ENCODE peak calls at places on chromosomes 12 and 14, in seven cellular contexts. One of them, this sample, is unnamed.

GRCh38 chr14:100669011-100669412 is 57.7 kb upstream of the DLK1 start:
- DNase-seq in left lung: no peak
- DNase-seq in transverse colon: no peak
- DNase-seq in spleen: no peak
- DNase-seq in heart right ventricle: no peak
- DNase-seq in A549: no peak
- DNase-seq in small intestine: no peak
- DNase-seq in this sample: no peak

GRCh38 chr14:54642950-54643695 is 76.2 kb downstream of the SAMD4A start:
- DNase-seq in left lung: no peak
- DNase-seq in transverse colon: no peak
- DNase-seq in spleen: no peak
- DNase-seq in heart right ventricle: no peak
- DNase-seq in A549: no peak
- DNase-seq in small intestine: no peak
- DNase-seq in this sample: no peak

GRCh38 chr12:123036471-123037285 is 56.2 kb downstream of the ARL6IP4 start:
- DNase-seq in left lung: no peak
- DNase-seq in transverse colon: no peak
- DNase-seq in spleen: peak
- DNase-seq in heart right ventricle: no peak
- DNase-seq in A549: no peak
- DNase-seq in small intestine: no peak
- DNase-seq in this sample: no peak

GRCh38 chr12:53485955-53486729 is 13.1 kb downstream of the MAP3K12 start:
- DNase-seq in left lung: no peak
- DNase-seq in transverse colon: no peak
- DNase-seq in spleen: no peak
- DNase-seq in heart right ventricle: no peak
- DNase-seq in A549: no peak
- DNase-seq in small intestine: no peak
- DNase-seq in this sample: no peak

GRCh38 chr14:94936901-94937321 is 167.0 kb upstream of the GSC start:
- DNase-seq in left lung: no peak
- DNase-seq in transverse colon: peak
- DNase-seq in spleen: no peak
- DNase-seq in heart right ventricle: peak
- DNase-seq in A549: no peak
- DNase-seq in small intestine: no peak
- DNase-seq in this sample: no peak

GRCh38 chr12:49959570-49960473 is 1.9 kb upstream of the AQP5 start:
- DNase-seq in left lung: peak
- DNase-seq in transverse colon: no peak
- DNase-seq in spleen: no peak
- DNase-seq in heart right ventricle: no peak
- DNase-seq in A549: peak
- DNase-seq in small intestine: no peak
- DNase-seq in this sample: peak

GRCh38 chr14:30681752-30682355 is 59.7 kb downstream of the SCFD1 start:
- DNase-seq in left lung: no peak
- DNase-seq in transverse colon: no peak
- DNase-seq in spleen: no peak
- DNase-seq in heart right ventricle: no peak
- DNase-seq in A549: peak
- DNase-seq in small intestine: no peak
- DNase-seq in this sample: no peak

GRCh38 chr12:63238892-63239291 is 87.9 kb upstream of the AVPR1A start:
- DNase-seq in left lung: no peak
- DNase-seq in transverse colon: no peak
- DNase-seq in spleen: no peak
- DNase-seq in heart right ventricle: no peak
- DNase-seq in A549: no peak
- DNase-seq in small intestine: no peak
- DNase-seq in this sample: peak

GRCh38 chr12:53223391-53224267 is 8.4 kb downstream of the RARG start:
- DNase-seq in left lung: no peak
- DNase-seq in transverse colon: no peak
- DNase-seq in spleen: peak
- DNase-seq in heart right ventricle: no peak
- DNase-seq in A549: no peak
- DNase-seq in small intestine: no peak
- DNase-seq in this sample: no peak

GRCh38 chr14:95562892-95563685 is 28.2 kb downstream of the GLRX5 start:
- DNase-seq in left lung: peak
- DNase-seq in transverse colon: no peak
- DNase-seq in spleen: no peak
- DNase-seq in heart right ventricle: no peak
- DNase-seq in A549: no peak
- DNase-seq in small intestine: peak
- DNase-seq in this sample: no peak

GRCh38 chr12:119340604-119341003 is 6.1 kb downstream of the CCDC60 start:
- DNase-seq in left lung: no peak
- DNase-seq in transverse colon: no peak
- DNase-seq in spleen: no peak
- DNase-seq in heart right ventricle: no peak
- DNase-seq in A549: no peak
- DNase-seq in small intestine: no peak
- DNase-seq in this sample: no peak

GRCh38 chr14:70045715-70046535 is 142.8 kb downstream of the SLC8A3 start:
- DNase-seq in left lung: peak
- DNase-seq in transverse colon: peak
- DNase-seq in spleen: no peak
- DNase-seq in heart right ventricle: peak
- DNase-seq in A549: peak
- DNase-seq in small intestine: peak
- DNase-seq in this sample: no peak

GRCh38 chr12:14367097-14367661 is 1.7 kb downstream of the ATF7IP start:
- DNase-seq in left lung: no peak
- DNase-seq in transverse colon: no peak
- DNase-seq in spleen: no peak
- DNase-seq in heart right ventricle: no peak
- DNase-seq in A549: no peak
- DNase-seq in small intestine: peak
- DNase-seq in this sample: no peak

GRCh38 chr12:4037747-4038312 is 164.6 kb upstream of the PARP11 start:
- DNase-seq in left lung: no peak
- DNase-seq in transverse colon: peak
- DNase-seq in spleen: no peak
- DNase-seq in heart right ventricle: peak
- DNase-seq in A549: peak
- DNase-seq in small intestine: peak
- DNase-seq in this sample: no peak

GRCh38 chr12:12240671-12241345 is 26.0 kb downstream of the LRP6 start:
- DNase-seq in left lung: no peak
- DNase-seq in transverse colon: no peak
- DNase-seq in spleen: no peak
- DNase-seq in heart right ventricle: no peak
- DNase-seq in A549: no peak
- DNase-seq in small intestine: peak
- DNase-seq in this sample: no peak

GRCh38 chr12:122749569-122750332 is 2.9 kb upstream of the DENR start:
- DNase-seq in left lung: no peak
- DNase-seq in transverse colon: no peak
- DNase-seq in spleen: no peak
- DNase-seq in heart right ventricle: no peak
- DNase-seq in A549: peak
- DNase-seq in small intestine: no peak
- DNase-seq in this sample: no peak

GRCh38 chr12:47736877-47737676 is 11.8 kb upstream of the ENDOU start:
- DNase-seq in left lung: peak
- DNase-seq in transverse colon: peak
- DNase-seq in spleen: peak
- DNase-seq in heart right ventricle: peak
- DNase-seq in A549: no peak
- DNase-seq in small intestine: peak
- DNase-seq in this sample: no peak

GRCh38 chr12:121439715-121440114 is 39.8 kb downstream of the RNF34 start:
- DNase-seq in left lung: no peak
- DNase-seq in transverse colon: no peak
- DNase-seq in spleen: no peak
- DNase-seq in heart right ventricle: no peak
- DNase-seq in A549: no peak
- DNase-seq in small intestine: no peak
- DNase-seq in this sample: no peak

GRCh38 chr12:90546511-90546910 is 408.5 kb downstream of the CCER1 start:
- DNase-seq in left lung: no peak
- DNase-seq in transverse colon: no peak
- DNase-seq in spleen: no peak
- DNase-seq in heart right ventricle: no peak
- DNase-seq in A549: no peak
- DNase-seq in small intestine: no peak
- DNase-seq in this sample: no peak

GRCh38 chr12:90543841-90544240 is 411.1 kb downstream of the CCER1 start:
- DNase-seq in left lung: no peak
- DNase-seq in transverse colon: no peak
- DNase-seq in spleen: no peak
- DNase-seq in heart right ventricle: no peak
- DNase-seq in A549: no peak
- DNase-seq in small intestine: no peak
- DNase-seq in this sample: no peak

GRCh38 chr12:90543393-90543792 is 411.6 kb downstream of the CCER1 start:
- DNase-seq in left lung: no peak
- DNase-seq in transverse colon: no peak
- DNase-seq in spleen: no peak
- DNase-seq in heart right ventricle: no peak
- DNase-seq in A549: no peak
- DNase-seq in small intestine: no peak
- DNase-seq in this sample: no peak

GRCh38 chr12:90548595-90548994 is 406.4 kb downstream of the CCER1 start:
- DNase-seq in left lung: no peak
- DNase-seq in transverse colon: no peak
- DNase-seq in spleen: no peak
- DNase-seq in heart right ventricle: no peak
- DNase-seq in A549: no peak
- DNase-seq in small intestine: no peak
- DNase-seq in this sample: no peak
- H3K4me3 ChIP-seq in left lung: no peak
- H3K4me3 ChIP-seq in transverse colon: no peak
- H3K4me3 ChIP-seq in spleen: no peak
- H3K4me3 ChIP-seq in heart right ventricle: no peak
- H3K4me3 ChIP-seq in A549: no peak
- H3K4me3 ChIP-seq in small intestine: no peak
- H3K4me3 ChIP-seq in this sample: no peak

DNA sequence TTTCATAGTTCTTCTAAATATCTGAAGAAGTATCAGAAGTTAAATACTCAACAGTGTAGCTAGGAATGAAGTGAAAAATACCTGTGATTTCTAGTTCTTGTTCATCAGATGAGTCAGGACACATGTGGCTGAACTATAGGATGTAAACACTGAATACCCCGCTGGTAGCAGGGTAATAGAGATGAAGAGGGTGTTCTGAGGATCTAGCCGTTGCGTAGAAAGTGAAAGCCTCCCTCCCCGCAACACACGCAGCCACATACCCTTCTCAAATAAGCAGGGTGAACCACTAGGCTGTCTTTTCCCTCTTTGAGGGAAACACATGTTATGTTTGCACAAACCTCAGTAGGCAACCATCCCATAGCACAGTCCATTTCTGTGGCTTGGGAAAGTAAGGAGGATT is 16.4 kb upstream of the RNASE12 start:
- DNase-seq in left lung: no peak
- DNase-seq in transverse colon: no peak
- DNase-seq in spleen: no peak
- DNase-seq in heart right ventricle: no peak
- DNase-seq in A549: no peak
- DNase-seq in small intestine: no peak
- DNase-seq in this sample: no peak
- H3K4me3 ChIP-seq in left lung: no peak
- H3K4me3 ChIP-seq in transverse colon: no peak
- H3K4me3 ChIP-seq in spleen: no peak
- H3K4me3 ChIP-seq in heart right ventricle: no peak
- H3K4me3 ChIP-seq in A549: no peak
- H3K4me3 ChIP-seq in small intestine: no peak
- H3K4me3 ChIP-seq in this sample: no peak

DNA sequence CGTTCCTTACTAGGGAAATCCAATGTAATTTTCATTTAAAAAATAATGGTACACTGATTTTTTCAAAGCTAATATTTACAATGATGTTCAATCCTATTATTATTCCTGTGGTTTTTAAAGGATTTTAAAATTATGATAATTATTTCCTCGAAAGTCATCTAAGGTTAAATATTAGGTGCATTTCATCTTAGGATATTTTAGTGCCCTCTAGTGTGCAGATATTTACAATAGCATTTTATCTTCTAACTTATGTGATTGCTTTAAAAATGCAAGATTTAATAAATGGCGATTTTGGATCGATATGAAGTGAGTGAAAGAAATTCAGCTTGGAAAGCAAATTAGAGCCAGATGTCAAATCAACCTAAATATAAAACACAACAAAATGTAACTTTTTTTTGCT is 293.5 kb downstream of the SLC6A15 start:
- DNase-seq in left lung: no peak
- DNase-seq in transverse colon: no peak
- DNase-seq in spleen: no peak
- DNase-seq in heart right ventricle: no peak
- DNase-seq in A549: peak
- DNase-seq in small intestine: no peak
- DNase-seq in this sample: no peak
- H3K4me3 ChIP-seq in left lung: no peak
- H3K4me3 ChIP-seq in transverse colon: no peak
- H3K4me3 ChIP-seq in spleen: no peak
- H3K4me3 ChIP-seq in heart right ventricle: no peak
- H3K4me3 ChIP-seq in A549: no peak
- H3K4me3 ChIP-seq in small intestine: no peak
- H3K4me3 ChIP-seq in this sample: no peak

GRCh38 chr14:98231210-98231609 is 1040.8 kb downstream of the BCL11B start:
- DNase-seq in left lung: no peak
- DNase-seq in transverse colon: no peak
- DNase-seq in spleen: no peak
- DNase-seq in heart right ventricle: no peak
- DNase-seq in A549: no peak
- DNase-seq in small intestine: no peak
- DNase-seq in this sample: no peak

GRCh38 chr14:98229676-98230366 is 1042.2 kb downstream of the BCL11B start:
- DNase-seq in left lung: no peak
- DNase-seq in transverse colon: no peak
- DNase-seq in spleen: no peak
- DNase-seq in heart right ventricle: no peak
- DNase-seq in A549: no peak
- DNase-seq in small intestine: no peak
- DNase-seq in this sample: no peak

GRCh38 chr14:98227000-98227726 is 1044.8 kb downstream of the BCL11B start:
- DNase-seq in left lung: no peak
- DNase-seq in transverse colon: no peak
- DNase-seq in spleen: no peak
- DNase-seq in heart right ventricle: no peak
- DNase-seq in A549: no peak
- DNase-seq in small intestine: no peak
- DNase-seq in this sample: no peak

GRCh38 chr14:98226411-98226810 is 1045.6 kb downstream of the BCL11B start:
- DNase-seq in left lung: no peak
- DNase-seq in transverse colon: no peak
- DNase-seq in spleen: no peak
- DNase-seq in heart right ventricle: no peak
- DNase-seq in A549: no peak
- DNase-seq in small intestine: no peak
- DNase-seq in this sample: no peak

DNA sequence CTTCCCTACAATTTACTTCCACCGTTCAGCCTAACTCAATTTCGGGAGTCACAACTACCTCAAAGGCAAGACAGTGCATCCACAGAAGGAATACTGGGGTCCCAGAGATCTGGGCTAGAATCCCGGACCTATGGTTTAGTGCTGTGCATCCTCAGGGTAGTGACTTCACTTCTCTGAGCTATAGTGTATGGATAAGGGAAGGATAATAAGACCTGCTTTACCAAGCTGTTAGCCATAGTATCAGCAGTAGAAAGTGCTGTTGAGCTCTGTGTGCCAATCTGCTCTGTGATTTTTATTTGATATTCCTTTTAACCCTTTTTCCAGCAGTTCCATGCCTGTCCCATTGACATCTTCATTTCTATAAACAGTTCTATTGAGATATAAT is 1044.3 kb downstream of the BCL11B start:
- DNase-seq in left lung: no peak
- DNase-seq in transverse colon: no peak
- DNase-seq in spleen: no peak
- DNase-seq in heart right ventricle: no peak
- DNase-seq in A549: no peak
- DNase-seq in small intestine: no peak
- DNase-seq in this sample: no peak
- H3K4me3 ChIP-seq in left lung: no peak
- H3K4me3 ChIP-seq in transverse colon: no peak
- H3K4me3 ChIP-seq in spleen: no peak
- H3K4me3 ChIP-seq in heart right ventricle: no peak
- H3K4me3 ChIP-seq in A549: no peak
- H3K4me3 ChIP-seq in small intestine: no peak
- H3K4me3 ChIP-seq in this sample: no peak

This sample was measured in kidney epithelial cell.